ENCODE peak calls at places on chromosomes 3 and 15, in ten cellular contexts. D is AG04450; S is MV-4-11; B is activated CD8-positive, alpha-beta memory T cell treated with anti-CD3 and anti-CD28 coated beads for 4 hours; U is HFF-Myc; F is stimulated activated naive CD8-positive, alpha-beta T cell treated with anti-CD3 and anti-CD28 coated beads, Interleukin-15, Interleukin-2, amounts not matched to agents 100 U/mL and 50 U/mL, for 24 hours; I is NCI-H1105; M is endothelial cell; V is neural crest cell; K is CD8-positive, alpha-beta T cell. T is an unnamed sample.

GRCh38 chr3:69116897-69117296 is 5.5 kb downstream of the LMOD3 start:
- DNase-seq in D (no peak), S (no peak), B (no peak), U (no peak), F (no peak), I (peak), M (no peak), V (peak), K (no peak), T (peak)

GRCh38 chr3:122443090-122443489 is 27.2 kb upstream of the WDR5B start:
- DNase-seq in D (no peak), S (no peak), B (no peak), U (no peak), F (no peak), I (no peak), M (no peak), V (no peak), K (no peak), T (no peak)

GRCh38 chr15:39747326-39747725 is 35.3 kb downstream of the FSIP1 start:
- DNase-seq in D (no peak), S (peak), B (no peak), U (no peak), F (no peak), I (no peak), M (no peak), V (no peak), K (no peak), T (no peak)

GRCh38 chr3:4772171-4772804 is 206.9 kb upstream of the BHLHE40 start:
- DNase-seq in D (peak), S (no peak), B (no peak), U (no peak), F (no peak), I (no peak), M (no peak), V (no peak), K (no peak), T (no peak)

GRCh38 chr15:101684384-101684783 is 32.2 kb upstream of the TM2D3 start:
- DNase-seq in D (peak), S (no peak), B (no peak), U (no peak), F (no peak), I (no peak), M (no peak), V (no peak), K (no peak), T (no peak)

GRCh38 chr15:76328962-76329361 is 7.6 kb upstream of the ISL2 start:
- DNase-seq in D (no peak), S (no peak), B (no peak), U (no peak), F (no peak), I (no peak), M (no peak), V (no peak), K (no peak), T (no peak)

GRCh38 chr3:124569761-124570160 is 160.5 kb upstream of the UMPS start:
- DNase-seq in D (no peak), S (no peak), B (no peak), U (no peak), F (no peak), I (no peak), M (no peak), V (no peak), K (no peak), T (no peak)

GRCh38 chr15:98799461-98799971 is 151.2 kb downstream of the IGF1R start:
- DNase-seq in D (no peak), S (peak), B (no peak), U (no peak), F (no peak), I (peak), M (peak), V (no peak), K (no peak), T (no peak)

GRCh38 chr15:76286231-76286879 is 24.9 kb downstream of the ETFA start:
- DNase-seq in D (no peak), S (no peak), B (no peak), U (no peak), F (peak), I (no peak), M (no peak), V (no peak), K (peak), T (peak)

GRCh38 chr3:97863025-97863424 is 41.2 kb downstream of the CRYBG3 start:
- DNase-seq in D (no peak), S (no peak), B (no peak), U (no peak), F (no peak), I (no peak), M (no peak), V (no peak), K (no peak), T (no peak)

GRCh38 chr15:77479015-77479414 is 58.3 kb downstream of the HMG20A start:
- DNase-seq in D (no peak), S (no peak), B (no peak), U (no peak), F (no peak), I (no peak), M (no peak), V (no peak), K (no peak), T (no peak)

T was measured in pons.